ENCODE peak calls at places on chromosome 1, in six cellular contexts. U is H1, X is GM12892, E is SK-N-SH, F is GM12878, D is K562. B is an unnamed sample.

GRCh38 chr1:18535391-18536210 is 54.9 kb downstream of the KLHDC7A start:
- DNase-seq in U (peak), X (no peak), E (no peak), F (no peak), D (no peak), B (no peak)

GRCh38 chr1:241957692-241958494 is at the start of gene BECN2:
- DNase-seq in U (no peak), X (no peak), E (no peak), F (no peak), D (peak), B (no peak)

GRCh38 chr1:217889401-217889800 is 258.3 kb downstream of the SPATA17 start:
- DNase-seq in U (peak), X (no peak), E (no peak), F (no peak), D (peak), B (no peak)

GRCh38 chr1:19042675-19043578 is 86.5 kb upstream of the IFFO2 start:
- DNase-seq in U (no peak), X (no peak), E (peak), F (no peak), D (no peak), B (no peak)

GRCh38 chr1:66521736-66522365 is 12.1 kb upstream of the SGIP1 start:
- DNase-seq in U (no peak), X (no peak), E (no peak), F (no peak), D (no peak), B (no peak)

GRCh38 chr1:216815239-216815955 is 92.2 kb upstream of the ESRRG start:
- DNase-seq in U (no peak), X (no peak), E (no peak), F (no peak), D (no peak), B (no peak)

GRCh38 chr1:54284781-54285563 is 85.0 kb downstream of the MRPL37 start:
- DNase-seq in U (no peak), X (no peak), E (no peak), F (no peak), D (peak), B (no peak)

GRCh38 chr1:24742090-24742938 is 2.9 kb upstream of the CLIC4 start:
- DNase-seq in U (no peak), X (no peak), E (no peak), F (no peak), D (peak), B (no peak)

GRCh38 chr1:212037900-212038299 is 2.4 kb downstream of the DTL start:
- DNase-seq in U (no peak), X (no peak), E (no peak), F (no peak), D (peak), B (no peak)

GRCh38 chr1:114521396-114522263 is 10.6 kb upstream of the TRIM33 start:
- DNase-seq in U (no peak), X (no peak), E (no peak), F (no peak), D (peak), B (no peak)

GRCh38 chr1:83854456-83854855 is 144.5 kb downstream of the TTLL7 start:
- DNase-seq in U (no peak), X (no peak), E (no peak), F (no peak), D (no peak), B (no peak)

GRCh38 chr1:223153177-223154119 is 10.4 kb upstream of the TLR5 start:
- DNase-seq in U (no peak), X (no peak), E (no peak), F (no peak), D (peak), B (no peak)

GRCh38 chr1:79920970-79921669 is 914.6 kb upstream of the ADGRL4 start:
- DNase-seq in U (no peak), X (no peak), E (no peak), F (no peak), D (no peak), B (no peak)

GRCh38 chr1:50490640-50491039 is 67.4 kb upstream of the DMRTA2 start:
- DNase-seq in U (no peak), X (no peak), E (no peak), F (no peak), D (no peak), B (no peak)

DNA sequence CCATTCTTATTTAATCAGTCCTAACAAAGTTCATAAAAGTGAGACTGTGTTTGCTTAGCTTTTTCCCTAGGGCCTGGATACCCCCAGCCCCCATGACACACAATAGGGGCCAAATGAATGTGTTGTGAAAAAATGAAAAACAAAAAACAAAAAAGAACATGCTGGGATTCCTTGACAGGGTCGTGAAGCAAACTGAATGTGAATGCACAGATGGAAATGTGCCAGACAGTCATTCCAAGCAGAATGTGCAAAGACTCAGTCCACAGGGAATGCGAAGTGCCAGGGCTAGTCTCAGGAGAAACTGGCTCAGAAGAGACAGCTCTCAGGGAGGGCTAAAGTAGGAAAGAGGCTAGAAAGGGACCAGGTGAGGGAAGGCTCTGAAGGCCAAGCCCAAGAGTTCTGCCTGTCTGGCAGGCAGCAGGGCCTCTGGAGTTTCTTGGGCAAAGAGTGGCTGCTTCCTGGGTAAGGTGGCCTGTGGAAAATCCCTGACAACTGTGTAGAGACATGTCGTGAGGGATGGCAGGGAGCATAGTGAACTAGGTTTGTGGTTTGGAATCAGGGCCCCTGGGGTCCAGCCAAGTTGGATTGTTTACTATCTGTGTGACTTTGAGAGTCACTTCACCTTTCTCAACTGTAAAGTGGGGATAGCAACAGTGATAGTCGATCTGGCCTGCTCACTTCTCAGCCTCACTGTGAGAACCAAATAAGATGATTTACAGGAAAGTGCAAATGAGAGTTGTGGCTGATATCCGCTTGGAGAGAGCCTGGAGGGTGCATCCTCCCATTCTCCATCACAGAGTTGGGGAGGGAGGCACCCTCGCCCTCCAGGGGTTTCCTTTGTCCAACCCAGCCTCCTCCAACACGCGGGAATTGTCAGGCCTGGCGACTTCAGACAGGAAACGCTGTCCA is 1.2 kb upstream of the ADAM15 start:
- DNase-seq in U (no peak), X (no peak), E (no peak), F (no peak), D (no peak), B (no peak)
- TF ChIP-seq TAF1 in U (no peak), X (no peak), E (no peak), F (no peak), D (no peak), B (no peak)

GRCh38 chr1:248858096-248858890 is 592 bp downstream of the ZNF692 start:
- DNase-seq in U (peak), X (peak), E (peak), F (no peak), D (peak), B (peak)
- TF ChIP-seq POLR2AphosphoS5 in U (peak), X (peak), E (no peak), F (peak), D (no peak), B (no peak)

DNA sequence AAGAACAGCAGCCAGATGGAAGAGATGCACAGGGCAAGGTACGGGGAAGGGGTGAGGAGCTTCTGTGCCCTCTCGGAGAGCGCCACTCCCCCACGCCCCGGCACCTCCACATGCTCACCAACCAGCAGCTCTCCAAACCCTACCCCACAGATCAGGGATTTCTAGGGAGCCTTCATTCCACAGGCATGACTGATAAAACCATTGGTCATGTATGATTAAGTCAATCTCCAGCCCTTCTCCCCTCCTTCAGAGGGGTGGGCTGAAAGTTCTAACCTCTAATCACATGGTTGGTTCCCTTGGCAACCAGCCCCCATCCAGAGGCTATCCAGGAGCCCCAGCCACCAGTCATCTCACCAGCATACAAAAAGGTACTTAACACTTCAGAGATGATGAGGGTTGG is 144.7 kb downstream of the TGFBR3 start:
- DNase-seq in U (no peak), X (no peak), E (no peak), F (no peak), D (no peak), B (no peak)
- TF ChIP-seq TAF1 in U (no peak), X (no peak), E (no peak), F (no peak), D (no peak), B (no peak)

GRCh38 chr1:21878009-21878809 is 58.9 kb downstream of the HSPG2 start:
- DNase-seq in U (no peak), X (no peak), E (no peak), F (no peak), D (no peak), B (no peak)
- TF ChIP-seq POLR2AphosphoS5 in U (no peak), X (no peak), E (no peak), F (no peak), D (no peak), B (no peak)